ENCODE peak calls at places on chromosomes 1 and 21, in four cellular contexts. G, Q, Z and I are unnamed samples.

GRCh38 chr21:33069243-33069642 is 698 bp upstream of the OLIG1 start:
- DNase-seq in Q (no peak), Z (no peak), G (no peak), I (no peak)

GRCh38 chr1:22611530-22611947 is 24.9 kb upstream of the C1QA start:
- DNase-seq in G (peak), Z (peak), Q (peak), I (no peak)

GRCh38 chr1:59686170-59686569 is 128.6 kb upstream of the HOOK1 start:
- DNase-seq in Q (no peak), Z (no peak), G (no peak), I (no peak)

GRCh38 chr1:34983700-34984355 is 1.3 kb downstream of the TMEM35B start:
- DNase-seq in Q (peak), G (no peak), Z (no peak), I (no peak)

GRCh38 chr1:53046930-53047329 is 15.1 kb upstream of the PODN start:
- DNase-seq in Q (no peak), Z (no peak), G (peak), I (no peak)

GRCh38 chr1:35097224-35097623 is 18.0 kb downstream of the ZMYM1 start:
- DNase-seq in G (no peak), Q (no peak), Z (no peak), I (no peak)

GRCh38 chr1:24308365-24309015 is 10.7 kb upstream of the GRHL3 start:
- DNase-seq in Q (no peak), Z (no peak), G (peak), I (no peak)

GRCh38 chr1:199007423-199007822 is 368.6 kb downstream of the PTPRC start:
- DNase-seq in G (no peak), Z (peak), Q (no peak), I (no peak)

GRCh38 chr1:209880051-209880450 is 52.3 kb downstream of the UTP25 start:
- DNase-seq in Z (no peak), Q (no peak), G (no peak), I (no peak)

GRCh38 chr1:67853704-67854103 is 20.4 kb upstream of the GNG12 start:
- DNase-seq in Z (peak), G (peak), Q (peak), I (no peak)

GRCh38 chr1:226481133-226481532 is 67.4 kb upstream of the STUM start:
- DNase-seq in G (no peak), Q (no peak), Z (no peak), I (no peak)

GRCh38 chr1:111279144-111279543 is 11.5 kb upstream of the CHIA start:
- DNase-seq in G (no peak), Q (no peak), Z (no peak), I (no peak)

GRCh38 chr21:46294647-46295176 is 8.6 kb downstream of the YBEY start:
- DNase-seq in Z (peak), G (peak), Q (no peak), I (no peak)

GRCh38 chr1:50750021-50750619 is 209.9 kb downstream of the FAF1 start:
- DNase-seq in Q (peak), G (peak), Z (no peak), I (no peak)

GRCh38 chr1:201266774-201267173 is 16.5 kb upstream of the PKP1 start:
- DNase-seq in Z (no peak), Q (no peak), G (no peak), I (no peak)

GRCh38 chr1:209720326-209720725 is 15.7 kb downstream of the HSD11B1 start:
- DNase-seq in G (no peak), Z (no peak), Q (no peak), I (no peak)

GRCh38 chr1:88029142-88029541 is 654.9 kb upstream of the PKN2 start:
- DNase-seq in G (no peak), Q (peak), Z (no peak), I (no peak)

GRCh38 chr1:183251101-183251958 is 65.3 kb downstream of the LAMC2 start:
- DNase-seq in G (no peak), Q (no peak), Z (no peak), I (no peak)

GRCh38 chr1:9685833-9686232 is 34.3 kb downstream of the PIK3CD start:
- DNase-seq in Z (no peak), Q (no peak), G (no peak), I (no peak)

GRCh38 chr1:53902235-53902920 is 8.4 kb downstream of the DIO1 start:
- DNase-seq in Z (no peak), G (no peak), Q (no peak), I (no peak)

GRCh38 chr1:26959722-26960624 is at the start of gene KDF1:
- DNase-seq in Q (peak), Z (peak), G (peak), I (no peak)

GRCh38 chr1:26317143-26317542 is 615 bp upstream of the CD52 start:
- DNase-seq in Z (no peak), G (no peak), Q (no peak), I (no peak)

GRCh38 chr1:223355699-223356098 is 8.3 kb downstream of the SUSD4 start:
- DNase-seq in G (no peak), Z (no peak), Q (no peak), I (no peak)

GRCh38 chr1:211648980-211649934 is 26.2 kb downstream of the NEK2 start:
- DNase-seq in G (peak), Q (peak), Z (peak), I (peak)

GRCh38 chr1:154405762-154406571 is 824 bp downstream of the IL6R start:
- DNase-seq in G (peak), Z (peak), Q (peak), I (peak)

GRCh38 chr1:27544818-27545612 is 55.0 kb upstream of the WASF2 start:
- DNase-seq in Z (no peak), Q (no peak), G (no peak), I (no peak)

GRCh38 chr1:226444901-226445300 is 37.0 kb upstream of the PARP1 start:
- DNase-seq in Z (no peak), Q (no peak), G (no peak), I (no peak)

GRCh38 chr1:152398812-152399698 is 15.0 kb downstream of the CRNN start:
- DNase-seq in Z (no peak), G (peak), Q (no peak), I (no peak)

DNA sequence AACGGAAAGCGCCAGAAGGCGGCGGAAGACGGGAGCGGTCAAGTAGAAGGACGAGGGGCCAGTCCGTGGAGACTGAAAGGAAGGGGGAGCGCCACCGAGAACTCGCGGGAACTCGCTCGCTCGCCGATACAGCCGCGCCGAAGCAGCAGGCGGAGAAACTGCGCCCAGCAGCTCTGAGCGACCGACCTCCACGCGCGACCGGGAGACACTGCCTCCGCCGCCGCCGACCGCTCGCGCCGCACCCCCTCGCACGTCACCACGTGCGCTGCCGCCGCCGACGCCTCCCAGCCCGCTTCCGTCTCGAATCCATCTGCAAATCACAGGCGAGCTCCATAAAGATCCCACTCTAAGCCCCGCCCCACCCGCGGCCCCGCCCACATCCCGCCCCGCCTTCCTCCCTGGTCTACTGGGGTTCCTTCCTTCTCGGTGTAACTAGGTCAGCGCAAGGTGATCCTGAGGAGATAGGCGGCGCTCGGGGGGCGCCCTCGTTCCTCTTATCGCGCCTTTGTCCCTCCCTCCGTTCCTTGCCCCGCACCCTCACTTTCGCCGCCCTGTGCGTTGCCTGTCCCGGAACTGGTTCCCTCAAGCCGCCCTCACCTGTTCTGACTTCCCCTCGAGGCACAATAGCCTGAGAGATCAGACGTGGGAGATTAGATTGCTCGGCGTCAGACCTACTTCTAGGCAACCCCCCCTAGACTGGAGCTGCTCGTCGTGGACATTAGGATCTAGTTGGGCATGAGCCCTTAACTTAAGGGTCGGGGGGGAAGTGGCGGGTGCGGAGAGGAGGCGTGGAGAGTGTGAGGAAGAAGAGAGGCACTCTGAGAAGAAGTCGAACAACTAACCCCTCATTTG is at the start of gene IVNS1ABP:
- DNase-seq in Z (peak), G (peak), Q (peak), I (peak)
- TF ChIP-seq CTCF in Z (peak), G (peak), Q (peak), I (peak)

GRCh38 chr1:73811798-73812197 is 386.2 kb downstream of the LRRIQ3 start:
- DNase-seq in Q (no peak), Z (no peak), G (no peak), I (no peak)

GRCh38 chr1:73813726-73814125 is 384.2 kb downstream of the LRRIQ3 start:
- DNase-seq in G (no peak), Q (peak), Z (no peak), I (no peak)
- TF ChIP-seq CTCF in G (no peak), Q (no peak), Z (no peak), I (no peak)

DNA sequence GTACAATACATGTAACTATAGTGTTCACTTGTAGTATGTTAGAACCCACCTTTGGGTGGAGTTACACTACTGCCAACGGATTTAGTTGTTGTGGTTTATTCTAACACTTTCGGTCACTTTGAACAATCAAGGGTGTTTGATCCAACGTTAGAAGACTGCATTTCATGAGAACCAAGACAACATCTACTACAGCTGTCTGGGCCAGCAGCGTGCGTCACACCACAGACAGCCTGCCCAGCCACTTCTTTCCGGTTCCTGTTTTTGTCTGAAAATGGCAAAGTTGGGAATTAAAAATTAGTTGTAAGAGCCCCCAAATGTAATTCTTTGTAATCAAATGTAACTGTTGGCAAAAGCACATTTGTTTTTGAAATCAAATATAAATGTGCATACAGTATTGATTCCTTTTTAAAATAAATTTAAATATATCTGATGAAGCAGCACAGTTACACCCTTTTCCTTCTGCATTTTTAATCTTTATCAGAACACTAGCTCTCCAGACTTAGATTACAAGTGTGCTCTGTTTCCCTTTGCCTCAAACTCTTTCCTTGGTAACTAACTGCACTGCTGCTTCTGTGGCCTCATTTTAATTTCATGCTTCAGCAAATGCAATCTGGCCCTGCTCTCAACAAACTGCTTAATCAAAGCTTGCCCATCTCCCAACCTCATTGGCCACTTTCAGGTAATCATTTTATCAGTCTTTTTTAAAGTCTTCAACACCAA is 86.6 kb upstream of the DPH5 start:
- DNase-seq in Q (no peak), G (peak), Z (peak), I (no peak)
- TF ChIP-seq CTCF in Q (no peak), G (no peak), Z (no peak), I (no peak)

GRCh38 chr1:207985190-207985589 is 74.3 kb upstream of the CD34 start:
- DNase-seq in G (no peak), Q (no peak), Z (no peak), I (no peak)

GRCh38 chr1:207987164-207987563 is 76.2 kb upstream of the CD34 start:
- DNase-seq in G (no peak), Q (no peak), Z (no peak), I (no peak)

GRCh38 chr1:207981976-207982375 is 71.1 kb upstream of the CD34 start:
- DNase-seq in Z (no peak), Q (peak), G (peak), I (no peak)

GRCh38 chr1:207985996-207986395 is 75.1 kb upstream of the CD34 start:
- DNase-seq in Z (no peak), Q (no peak), G (no peak), I (no peak)

GRCh38 chr1:207983044-207983443 is 72.1 kb upstream of the CD34 start:
- DNase-seq in Q (no peak), Z (no peak), G (no peak), I (no peak)
- TF ChIP-seq CTCF in Q (no peak), Z (no peak), G (no peak), I (no peak)